ENCODE peak calls at places on chromosomes 4 and X, in seven cellular contexts. One of them, this sample, is unnamed.

GRCh38 chr4:177127658-177128057 is 182.0 kb upstream of the NEIL3 start:
- DNase-seq in EH: peak; percentile 14
- DNase-seq in activated CD8-positive, alpha-beta memory T cell treated with anti-CD3 and anti-CD28 coated beads for 48 hours: no peak
- DNase-seq in mucosa of gallbladder: no peak
- DNase-seq in ovary: no peak
- DNase-seq in fibroblast of pulmonary artery: peak; percentile 34
- DNase-seq in NCI-H2081: no peak
- DNase-seq in this sample: no peak

GRCh38 chr4:163331629-163332360 is 601 bp downstream of the NPY1R start:
- DNase-seq in fibroblast of pulmonary artery: peak; percentile 28
- DNase-seq in mucosa of gallbladder: peak; percentile 10
- DNase-seq in EH: peak; percentile 16
- DNase-seq in NCI-H2081: no peak
- DNase-seq in ovary: peak; percentile 16
- DNase-seq in activated CD8-positive, alpha-beta memory T cell treated with anti-CD3 and anti-CD28 coated beads for 48 hours: no peak
- DNase-seq in this sample: peak; percentile 34

GRCh38 chr4:87209182-87209581 is 11.2 kb downstream of the KLHL8 start:
- DNase-seq in EH: no peak
- DNase-seq in activated CD8-positive, alpha-beta memory T cell treated with anti-CD3 and anti-CD28 coated beads for 48 hours: no peak
- DNase-seq in ovary: no peak
- DNase-seq in NCI-H2081: no peak
- DNase-seq in fibroblast of pulmonary artery: no peak
- DNase-seq in mucosa of gallbladder: no peak
- DNase-seq in this sample: no peak

GRCh38 chr4:79913581-79913980 is 159.4 kb downstream of the ANTXR2 start:
- DNase-seq in EH: peak; percentile 73
- DNase-seq in NCI-H2081: no peak
- DNase-seq in ovary: no peak
- DNase-seq in fibroblast of pulmonary artery: peak; percentile 34
- DNase-seq in mucosa of gallbladder: no peak
- DNase-seq in activated CD8-positive, alpha-beta memory T cell treated with anti-CD3 and anti-CD28 coated beads for 48 hours: no peak
- DNase-seq in this sample: peak; percentile 72

GRCh38 chr4:110808371-110808878 is 185.5 kb upstream of the PITX2 start:
- DNase-seq in EH: peak; percentile 32
- DNase-seq in NCI-H2081: no peak
- DNase-seq in mucosa of gallbladder: no peak
- DNase-seq in activated CD8-positive, alpha-beta memory T cell treated with anti-CD3 and anti-CD28 coated beads for 48 hours: no peak
- DNase-seq in ovary: no peak
- DNase-seq in fibroblast of pulmonary artery: peak; percentile 27
- DNase-seq in this sample: peak; percentile 35

GRCh38 chr4:94253036-94253435 is 45.4 kb downstream of the SMARCAD1 start:
- DNase-seq in activated CD8-positive, alpha-beta memory T cell treated with anti-CD3 and anti-CD28 coated beads for 48 hours: no peak
- DNase-seq in ovary: no peak
- DNase-seq in fibroblast of pulmonary artery: peak; percentile 7
- DNase-seq in NCI-H2081: no peak
- DNase-seq in EH: no peak
- DNase-seq in mucosa of gallbladder: no peak
- DNase-seq in this sample: no peak

GRCh38 chrX:7330971-7331746 is 183.2 kb upstream of the PUDP start:
- DNase-seq in EH: peak; percentile 96
- DNase-seq in mucosa of gallbladder: no peak
- DNase-seq in fibroblast of pulmonary artery: peak; percentile 65
- DNase-seq in NCI-H2081: no peak
- DNase-seq in ovary: peak; percentile 54
- DNase-seq in activated CD8-positive, alpha-beta memory T cell treated with anti-CD3 and anti-CD28 coated beads for 48 hours: no peak
- DNase-seq in this sample: peak; percentile 91

GRCh38 chr4:124060261-124060918 is 652.1 kb downstream of the ANKRD50 start:
- DNase-seq in NCI-H2081: no peak
- DNase-seq in fibroblast of pulmonary artery: peak; percentile 98
- DNase-seq in EH: peak; percentile 51
- DNase-seq in mucosa of gallbladder: peak; percentile 54
- DNase-seq in activated CD8-positive, alpha-beta memory T cell treated with anti-CD3 and anti-CD28 coated beads for 48 hours: no peak
- DNase-seq in ovary: no peak
- DNase-seq in this sample: peak; percentile 86

GRCh38 chr4:114997596-114997995 is 115.8 kb downstream of the NDST4 start:
- DNase-seq in activated CD8-positive, alpha-beta memory T cell treated with anti-CD3 and anti-CD28 coated beads for 48 hours: no peak
- DNase-seq in fibroblast of pulmonary artery: peak; percentile 0
- DNase-seq in ovary: no peak
- DNase-seq in EH: no peak
- DNase-seq in mucosa of gallbladder: no peak
- DNase-seq in NCI-H2081: no peak
- DNase-seq in this sample: no peak

GRCh38 chr4:150475763-150476162 is 106.2 kb upstream of the MAB21L2 start:
- DNase-seq in ovary: no peak
- DNase-seq in EH: no peak
- DNase-seq in NCI-H2081: no peak
- DNase-seq in fibroblast of pulmonary artery: no peak
- DNase-seq in mucosa of gallbladder: no peak
- DNase-seq in activated CD8-positive, alpha-beta memory T cell treated with anti-CD3 and anti-CD28 coated beads for 48 hours: no peak
- DNase-seq in this sample: no peak

GRCh38 chrX:23902419-23902818 is 5.3 kb downstream of the APOO start:
- DNase-seq in NCI-H2081: peak; percentile 49
- DNase-seq in activated CD8-positive, alpha-beta memory T cell treated with anti-CD3 and anti-CD28 coated beads for 48 hours: no peak
- DNase-seq in mucosa of gallbladder: no peak
- DNase-seq in ovary: no peak
- DNase-seq in fibroblast of pulmonary artery: peak; percentile 79
- DNase-seq in EH: peak; percentile 67
- DNase-seq in this sample: peak; percentile 75

GRCh38 chr4:180538384-180539052 is 1704.7 kb upstream of the TENM3 start:
- DNase-seq in activated CD8-positive, alpha-beta memory T cell treated with anti-CD3 and anti-CD28 coated beads for 48 hours: no peak
- DNase-seq in EH: no peak
- DNase-seq in fibroblast of pulmonary artery: no peak
- DNase-seq in NCI-H2081: no peak
- DNase-seq in ovary: no peak
- DNase-seq in mucosa of gallbladder: no peak
- DNase-seq in this sample: no peak

GRCh38 chr4:1981251-1982055 is 27.3 kb downstream of the NELFA start:
- DNase-seq in NCI-H2081: no peak
- DNase-seq in ovary: no peak
- DNase-seq in activated CD8-positive, alpha-beta memory T cell treated with anti-CD3 and anti-CD28 coated beads for 48 hours: no peak
- DNase-seq in fibroblast of pulmonary artery: no peak
- DNase-seq in mucosa of gallbladder: no peak
- DNase-seq in EH: peak; percentile 38
- DNase-seq in this sample: no peak

GRCh38 chrX:129553619-129554288 is 13.7 kb downstream of the OCRL start:
- DNase-seq in mucosa of gallbladder: no peak
- DNase-seq in ovary: no peak
- DNase-seq in activated CD8-positive, alpha-beta memory T cell treated with anti-CD3 and anti-CD28 coated beads for 48 hours: no peak
- DNase-seq in fibroblast of pulmonary artery: no peak
- DNase-seq in NCI-H2081: no peak
- DNase-seq in EH: no peak
- DNase-seq in this sample: no peak

GRCh38 chrX:106894392-106894909 is 8.7 kb downstream of the RIPPLY1 start:
- DNase-seq in fibroblast of pulmonary artery: peak; percentile 80
- DNase-seq in NCI-H2081: peak; percentile 78
- DNase-seq in ovary: peak; percentile 48
- DNase-seq in activated CD8-positive, alpha-beta memory T cell treated with anti-CD3 and anti-CD28 coated beads for 48 hours: peak; percentile 3
- DNase-seq in EH: peak; percentile 73
- DNase-seq in mucosa of gallbladder: peak; percentile 48
- DNase-seq in this sample: peak; percentile 75

GRCh38 chrX:70479970-70480659 is 35.5 kb downstream of the DLG3 start:
- DNase-seq in activated CD8-positive, alpha-beta memory T cell treated with anti-CD3 and anti-CD28 coated beads for 48 hours: no peak
- DNase-seq in fibroblast of pulmonary artery: peak; percentile 22
- DNase-seq in mucosa of gallbladder: peak; percentile 74
- DNase-seq in EH: no peak
- DNase-seq in ovary: no peak
- DNase-seq in NCI-H2081: no peak
- DNase-seq in this sample: peak; percentile 27

GRCh38 chr4:168822481-168822880 is 187.6 kb downstream of the CBR4 start:
- DNase-seq in EH: no peak
- DNase-seq in NCI-H2081: no peak
- DNase-seq in ovary: no peak
- DNase-seq in activated CD8-positive, alpha-beta memory T cell treated with anti-CD3 and anti-CD28 coated beads for 48 hours: no peak
- DNase-seq in fibroblast of pulmonary artery: no peak
- DNase-seq in mucosa of gallbladder: no peak
- DNase-seq in this sample: no peak

GRCh38 chrX:38275615-38276014 is 51.7 kb downstream of the RPGR start:
- DNase-seq in fibroblast of pulmonary artery: peak; percentile 88
- DNase-seq in NCI-H2081: no peak
- DNase-seq in mucosa of gallbladder: no peak
- DNase-seq in ovary: no peak
- DNase-seq in activated CD8-positive, alpha-beta memory T cell treated with anti-CD3 and anti-CD28 coated beads for 48 hours: no peak
- DNase-seq in EH: peak; percentile 88
- DNase-seq in this sample: peak; percentile 87

GRCh38 chr4:26452565-26453531 is 37.4 kb downstream of the CCKAR start:
- DNase-seq in ovary: no peak
- DNase-seq in activated CD8-positive, alpha-beta memory T cell treated with anti-CD3 and anti-CD28 coated beads for 48 hours: no peak
- DNase-seq in NCI-H2081: peak; percentile 90
- DNase-seq in EH: no peak
- DNase-seq in mucosa of gallbladder: no peak
- DNase-seq in fibroblast of pulmonary artery: no peak
- DNase-seq in this sample: no peak

GRCh38 chr4:102169345-102169744 is 175.9 kb downstream of the SLC39A8 start:
- DNase-seq in fibroblast of pulmonary artery: peak; percentile 33
- DNase-seq in activated CD8-positive, alpha-beta memory T cell treated with anti-CD3 and anti-CD28 coated beads for 48 hours: no peak
- DNase-seq in NCI-H2081: peak; percentile 56
- DNase-seq in ovary: no peak
- DNase-seq in mucosa of gallbladder: no peak
- DNase-seq in EH: peak; percentile 13
- DNase-seq in this sample: no peak

GRCh38 chr4:65259251-65259650 is 411.0 kb downstream of the EPHA5 start:
- DNase-seq in EH: no peak
- DNase-seq in activated CD8-positive, alpha-beta memory T cell treated with anti-CD3 and anti-CD28 coated beads for 48 hours: no peak
- DNase-seq in fibroblast of pulmonary artery: no peak
- DNase-seq in mucosa of gallbladder: no peak
- DNase-seq in ovary: no peak
- DNase-seq in NCI-H2081: no peak
- DNase-seq in this sample: no peak

GRCh38 chr4:138181288-138181687 is 60.9 kb downstream of the SLC7A11 start:
- DNase-seq in NCI-H2081: no peak
- DNase-seq in EH: no peak
- DNase-seq in mucosa of gallbladder: no peak
- DNase-seq in ovary: peak; percentile 22
- DNase-seq in activated CD8-positive, alpha-beta memory T cell treated with anti-CD3 and anti-CD28 coated beads for 48 hours: no peak
- DNase-seq in fibroblast of pulmonary artery: peak; percentile 75
- DNase-seq in this sample: peak; percentile 97

GRCh38 chrX:134251241-134251640 is 14.3 kb downstream of the CCDC160 start:
- DNase-seq in ovary: no peak
- DNase-seq in activated CD8-positive, alpha-beta memory T cell treated with anti-CD3 and anti-CD28 coated beads for 48 hours: no peak
- DNase-seq in mucosa of gallbladder: no peak
- DNase-seq in NCI-H2081: no peak
- DNase-seq in fibroblast of pulmonary artery: no peak
- DNase-seq in EH: no peak
- DNase-seq in this sample: no peak

GRCh38 chr4:8247047-8247930 is 22.3 kb upstream of the HTRA3 start:
- DNase-seq in EH: no peak
- DNase-seq in fibroblast of pulmonary artery: peak; percentile 35
- DNase-seq in NCI-H2081: no peak
- DNase-seq in mucosa of gallbladder: no peak
- DNase-seq in activated CD8-positive, alpha-beta memory T cell treated with anti-CD3 and anti-CD28 coated beads for 48 hours: no peak
- DNase-seq in ovary: no peak
- DNase-seq in this sample: peak; percentile 92

GRCh38 chrX:106726485-106727437 is at the start of gene RNF128:
- DNase-seq in activated CD8-positive, alpha-beta memory T cell treated with anti-CD3 and anti-CD28 coated beads for 48 hours: no peak
- DNase-seq in ovary: peak; percentile 25
- DNase-seq in mucosa of gallbladder: peak; percentile 63
- DNase-seq in fibroblast of pulmonary artery: peak; percentile 30
- DNase-seq in EH: peak; percentile 25
- DNase-seq in NCI-H2081: peak; percentile 96
- DNase-seq in this sample: no peak

This sample was measured in fibroblast of villous mesenchyme.